ENCODE peak calls at places on chromosomes 5 and 9, in five cellular contexts. P is testis, U is GDM1, R is choroid plexus epithelial cell, S is COR-L47. H is an unnamed sample.

GRCh38 chr5:56072863-56073777 is 78.4 kb upstream of the IL6ST start:
- DNase-seq in R (no peak), P (no peak), U (no peak), S (no peak), H (no peak)

GRCh38 chr5:106974256-106974655 is 696.5 kb downstream of the EFNA5 start:
- DNase-seq in U (no peak), R (no peak), S (no peak), P (no peak), H (no peak)

GRCh38 chr9:38486837-38487236 is 62.6 kb upstream of the IGFBPL1 start:
- DNase-seq in R (no peak), P (no peak), U (no peak), S (no peak), H (no peak)

GRCh38 chr5:141704782-141705297 is 22.8 kb upstream of the ARAP3 start:
- DNase-seq in S (no peak), U (no peak), R (no peak), P (no peak), H (no peak)

GRCh38 chr5:74403771-74404170 is 236.8 kb downstream of the ENC1 start:
- DNase-seq in S (no peak), P (no peak), R (no peak), U (no peak), H (no peak)

GRCh38 chr9:8876303-8876702 is 1076.7 kb upstream of the DMAC1 start:
- DNase-seq in U (no peak), S (no peak), R (no peak), P (no peak), H (no peak)

GRCh38 chr9:19456996-19457693 is 48.3 kb downstream of the ACER2 start:
- DNase-seq in R (peak; percentile 86), P (peak; percentile 75), U (peak; percentile 21), S (peak; percentile 77), H (peak; percentile 37)

GRCh38 chr9:6187272-6187671 is 28.3 kb upstream of the IL33 start:
- DNase-seq in R (no peak), S (no peak), U (no peak), P (no peak), H (no peak)

GRCh38 chr5:93585753-93586385 is 2.8 kb downstream of the NR2F1 start:
- DNase-seq in U (no peak), P (no peak), R (peak; percentile 50), S (peak; percentile 59), H (no peak)

GRCh38 chr9:19286634-19287188 is 56.2 kb downstream of the DENND4C start:
- DNase-seq in S (no peak), U (no peak), R (peak; percentile 32), P (peak; percentile 38), H (no peak)

GRCh38 chr5:19555436-19555835 is 432.6 kb downstream of the CDH18 start:
- DNase-seq in R (no peak), P (no peak), S (no peak), U (no peak), H (no peak)

GRCh38 chr9:123834218-123834906 is 95.6 kb downstream of the DENND1A start:
- DNase-seq in S (peak; percentile 28), P (no peak), R (peak; percentile 44), U (no peak), H (no peak)

GRCh38 chr5:123721721-123722276 is 209.8 kb downstream of the CSNK1G3 start:
- DNase-seq in S (no peak), R (no peak), U (no peak), P (no peak), H (no peak)

GRCh38 chr9:125387861-125388524 is 126.4 kb downstream of the GAPVD1 start:
- DNase-seq in S (no peak), P (no peak), U (no peak), R (no peak), H (no peak)

GRCh38 chr5:74035521-74035937 is 409.5 kb downstream of the ARHGEF28 start:
- DNase-seq in S (peak; percentile 53), P (peak; percentile 52), U (no peak), R (peak; percentile 90), H (no peak)

GRCh38 chr9:385818-386398 is 171.2 kb downstream of the DOCK8 start:
- DNase-seq in P (peak; percentile 74), U (no peak), R (peak; percentile 75), S (peak; percentile 20), H (peak; percentile 67)